ENCODE peak calls at places on chromosome 9, in four cellular contexts. M, A, R and P are unnamed samples.

GRCh38 chr9:37407468-37407867 is 15.0 kb upstream of the GRHPR start:
- DNase-seq in R (no peak), A (no peak), M (no peak), P (no peak)

GRCh38 chr9:77016526-77017504 is 2.6 kb upstream of the FOXB2 start:
- DNase-seq in A (no peak), R (peak; percentile 71), M (no peak), P (peak; percentile 55)

GRCh38 chr9:99822596-99823391 is 1.1 kb downstream of the NR4A3 start:
- DNase-seq in R (peak; percentile 82), M (no peak), A (peak; percentile 53), P (peak; percentile 61)

GRCh38 chr9:122261469-122261881 is 3.2 kb downstream of the RBM18 start:
- DNase-seq in M (peak; percentile 68), R (no peak), A (no peak), P (no peak)

GRCh38 chr9:893843-894420 is 52.4 kb downstream of the DMRT1 start:
- DNase-seq in M (no peak), R (peak; percentile 76), A (peak; percentile 65), P (peak; percentile 64)

GRCh38 chr9:38032266-38032830 is 36.7 kb downstream of the SHB start:
- DNase-seq in R (no peak), A (no peak), M (no peak), P (no peak)

GRCh38 chr9:79686381-79687130 is 114.8 kb downstream of the TLE4 start:
- DNase-seq in M (peak; percentile 38), R (no peak), A (no peak), P (no peak)

GRCh38 chr9:82706781-82707180 is 356.2 kb downstream of the RASEF start:
- DNase-seq in A (no peak), M (no peak), R (no peak), P (no peak)

GRCh38 chr9:1120500-1120899 is 70.3 kb downstream of the DMRT2 start:
- DNase-seq in M (no peak), A (no peak), R (no peak), P (no peak)

GRCh38 chr9:32728181-32728580 is 55.2 kb upstream of the TMEM215 start:
- DNase-seq in R (no peak), M (no peak), A (no peak), P (no peak)

GRCh38 chr9:129550199-129550839 is 70.6 kb downstream of the C9orf50 start:
- DNase-seq in R (peak; percentile 82), M (no peak), A (peak; percentile 15), P (peak; percentile 56)

GRCh38 chr9:130143279-130143893 is 28.8 kb upstream of the NCS1 start:
- DNase-seq in A (no peak), M (no peak), R (no peak), P (no peak)

GRCh38 chr9:437066-438015 is 222.7 kb downstream of the DOCK8 start:
- DNase-seq in M (no peak), A (no peak), R (no peak), P (no peak)

GRCh38 chr9:115301581-115301980 is 183.6 kb upstream of the TNC start:
- DNase-seq in R (no peak), A (no peak), M (no peak), P (no peak)

GRCh38 chr9:37374892-37375291 is 47.6 kb upstream of the GRHPR start:
- DNase-seq in R (no peak), M (no peak), A (no peak), P (no peak)

GRCh38 chr9:34326690-34327089 is 2.4 kb downstream of the KIF24 start:
- DNase-seq in M (no peak), R (no peak), A (no peak), P (no peak)

GRCh38 chr9:83339435-83339834 is 198.8 kb downstream of the FRMD3 start:
- DNase-seq in A (no peak), R (no peak), M (no peak), P (no peak)

GRCh38 chr9:76490249-76490990 is 31.4 kb downstream of the GCNT1 start:
- DNase-seq in A (no peak), R (no peak), M (no peak), P (no peak)

GRCh38 chr9:4308482-4308881 is 8.6 kb upstream of the GLIS3 start:
- DNase-seq in M (no peak), A (no peak), R (no peak), P (no peak)

GRCh38 chr9:134691695-134692572 is 50.3 kb downstream of the COL5A1 start:
- DNase-seq in R (no peak), M (no peak), A (no peak), P (no peak)

GRCh38 chr9:92600742-92601261 is 65.0 kb upstream of the ECM2 start:
- DNase-seq in A (no peak), R (no peak), M (no peak), P (no peak)

GRCh38 chr9:92654481-92655301 is 15.2 kb downstream of the IPPK start:
- DNase-seq in R (no peak), A (no peak), M (no peak), P (no peak)

GRCh38 chr9:77471572-77471971 is 176.6 kb downstream of the GNA14 start:
- DNase-seq in A (no peak), R (no peak), M (no peak), P (no peak)

GRCh38 chr9:99828417-99829176 is 6.9 kb downstream of the NR4A3 start:
- DNase-seq in M (no peak), A (no peak), R (peak; percentile 81), P (peak; percentile 50)

GRCh38 chr9:132901859-132902831 is 23.4 kb downstream of the SPACA9 start:
- DNase-seq in A (peak; percentile 86), R (peak; percentile 78), M (peak; percentile 51), P (peak; percentile 78)